ENCODE peak calls at places on chromosome 14, in ten cellular contexts. D, I, P, S, U, Z, Y, O, V and A are unnamed samples.

GRCh38 chr14:77883479-77884238 is 83.8 kb downstream of the ADCK1 start:
- DNase-seq in V (no peak), I (no peak), P (no peak), S (no peak), U (no peak), O (no peak), Z (no peak), Y (no peak), D (no peak), A (no peak)

GRCh38 chr14:92960706-92961566 is 38.0 kb downstream of the CHGA start:
- DNase-seq in S (no peak), U (no peak), P (no peak), Z (peak; percentile 74), D (no peak), I (no peak), O (peak; percentile 51), V (no peak), Y (no peak), A (no peak)

GRCh38 chr14:96363751-96364336 is 518 bp downstream of the GSKIP start:
- DNase-seq in P (peak; percentile 30), U (peak; percentile 23), S (peak; percentile 27), D (peak; percentile 10), V (no peak), I (peak; percentile 27), Z (peak; percentile 51), O (peak; percentile 42), Y (peak; percentile 57), A (peak; percentile 70)

GRCh38 chr14:25041484-25041883 is 8.5 kb downstream of the STXBP6 start:
- DNase-seq in I (no peak), O (no peak), Y (no peak), U (no peak), P (no peak), S (no peak), D (no peak), Z (no peak), V (no peak), A (no peak)

GRCh38 chr14:102568115-102568614 is 24.3 kb upstream of the RCOR1 start:
- DNase-seq in U (no peak), P (peak; percentile 41), O (no peak), Z (no peak), S (no peak), Y (peak; percentile 63), D (no peak), I (no peak), V (no peak), A (no peak)

GRCh38 chr14:99807413-99808132 is 14.4 kb downstream of the EML1 start:
- DNase-seq in S (no peak), Y (no peak), P (no peak), I (no peak), U (no peak), D (no peak), O (no peak), V (no peak), Z (peak; percentile 66), A (no peak)

GRCh38 chr14:68794130-68794855 is 1.4 kb upstream of the ZFP36L1 start:
- DNase-seq in Z (peak; percentile 91), P (peak; percentile 77), D (peak; percentile 75), Y (peak; percentile 90), V (peak; percentile 66), I (peak; percentile 86), S (peak; percentile 92), O (peak; percentile 91), U (peak; percentile 96), A (peak; percentile 97)

GRCh38 chr14:85122690-85123089 is 407.3 kb upstream of the FLRT2 start:
- DNase-seq in U (no peak), P (no peak), V (no peak), O (peak; percentile 80), Z (no peak), S (no peak), D (no peak), Y (no peak), I (peak; percentile 57), A (no peak)